ENCODE peak calls at places on chromosomes 6 and 20, in ten cellular contexts. F is left ventricle myocardium inferior, W is left lung, V is A673, D is tibial artery, P is body of pancreas, R is adrenal gland, E is PC-3, B is fibroblast of lung, A is breast epithelium. Y is an unnamed sample. For H3K4me1, the result is how much of the 10 kb centered on the place peaks cover.

GRCh38 chr20:3275966-3276365 is 37.0 kb upstream of the SLC4A11 start:
- DNase-seq in F (no peak), W (no peak), V (no peak), D (no peak), P (no peak), R (no peak), E (no peak), B (no peak), A (no peak), Y (no peak)

GRCh38 chr6:43942011-43942442 is 172.0 kb downstream of the VEGFA start:
- DNase-seq in F (no peak), W (no peak), V (peak), D (no peak), P (no peak), R (no peak), E (no peak), B (no peak), A (no peak), Y (no peak)

GRCh38 chr20:53652090-53652858 is 58.6 kb upstream of the ZNF217 start:
- DNase-seq in F (no peak), W (no peak), V (no peak), D (no peak), P (no peak), R (no peak), E (no peak), B (no peak), A (no peak), Y (no peak)

GRCh38 chr6:142301421-142302391 is at the start of gene ADGRG6:
- DNase-seq in F (peak), W (peak), V (peak), D (peak), P (peak), R (peak), E (peak), B (peak), A (no peak), Y (no peak)

GRCh38 chr6:69098910-69099309 is 463.8 kb downstream of the ADGRB3 start:
- DNase-seq in F (no peak), W (no peak), V (peak), D (no peak), P (no peak), R (no peak), E (no peak), B (no peak), A (no peak), Y (no peak)

GRCh38 chr6:158660331-158660730 is 10.5 kb downstream of the SYTL3 start:
- DNase-seq in F (no peak), W (no peak), V (no peak), D (no peak), P (peak), R (no peak), E (peak), B (no peak), A (no peak), Y (no peak)

GRCh38 chr6:10486215-10486614 is 34.9 kb upstream of the GCNT2 start:
- DNase-seq in F (no peak), W (no peak), V (no peak), D (no peak), P (no peak), R (no peak), E (no peak), B (no peak), A (no peak), Y (no peak)

GRCh38 chr6:68559716-68560115 is 75.4 kb upstream of the ADGRB3 start:
- DNase-seq in F (no peak), W (no peak), V (peak), D (no peak), P (no peak), R (no peak), E (peak), B (peak), A (no peak), Y (no peak)

GRCh38 chr6:95978230-95978629 is 37.5 kb upstream of the FUT9 start:
- DNase-seq in F (no peak), W (no peak), V (no peak), D (no peak), P (no peak), R (no peak), E (peak), B (no peak), A (no peak), Y (no peak)

GRCh38 chr6:105326838-105327745 is 75.8 kb downstream of the PREP start:
- DNase-seq in F (no peak), W (no peak), V (no peak), D (no peak), P (peak), R (peak), E (peak), B (peak), A (peak), Y (no peak)

GRCh38 chr6:28758046-28758817 is 165.6 kb downstream of the TRIM27 start:
- DNase-seq in F (no peak), W (no peak), V (peak), D (no peak), P (no peak), R (peak), E (peak), B (peak), A (no peak), Y (no peak)

GRCh38 chr6:54921891-54922290 is 75.3 kb downstream of the FAM83B start:
- DNase-seq in F (no peak), W (no peak), V (no peak), D (no peak), P (no peak), R (no peak), E (no peak), B (no peak), A (no peak), Y (no peak)
- H3K27ac ChIP-seq in F (no peak), W (no peak), V (no peak), D (no peak), P (no peak), R (no peak), E (no peak), B (no peak), A (no peak), Y (no peak)

DNA sequence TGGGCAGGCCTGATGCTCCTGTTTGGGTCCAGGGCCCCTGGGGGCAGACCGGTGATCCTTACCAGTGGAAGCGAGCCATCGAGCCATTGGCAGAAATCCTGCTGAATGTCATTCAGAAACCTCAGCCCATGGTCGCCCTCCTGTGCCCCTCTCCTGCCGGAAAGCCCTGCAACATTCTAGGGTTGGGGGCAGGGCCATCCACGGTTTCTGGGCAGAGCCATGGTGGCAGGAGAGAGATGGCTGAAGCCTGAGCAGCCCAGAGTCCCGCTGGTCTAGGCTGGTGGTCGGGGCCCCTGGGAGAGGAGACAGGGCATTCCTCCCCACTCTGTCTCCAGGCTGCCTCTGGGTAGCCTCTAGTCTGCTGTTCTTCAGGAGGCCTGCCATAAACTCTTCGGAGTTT is 19.6 kb upstream of the CHMP4B start:
- DNase-seq in F (no peak), W (no peak), V (no peak), D (no peak), P (no peak), R (no peak), E (no peak), B (no peak), A (no peak), Y (no peak)
- H3K4me1 ChIP-seq in F (half or more), W (under half), V (under half), D (under half), P (half or more), R (under half), E (half or more), B (under half), A (under half), Y (under half)

DNA sequence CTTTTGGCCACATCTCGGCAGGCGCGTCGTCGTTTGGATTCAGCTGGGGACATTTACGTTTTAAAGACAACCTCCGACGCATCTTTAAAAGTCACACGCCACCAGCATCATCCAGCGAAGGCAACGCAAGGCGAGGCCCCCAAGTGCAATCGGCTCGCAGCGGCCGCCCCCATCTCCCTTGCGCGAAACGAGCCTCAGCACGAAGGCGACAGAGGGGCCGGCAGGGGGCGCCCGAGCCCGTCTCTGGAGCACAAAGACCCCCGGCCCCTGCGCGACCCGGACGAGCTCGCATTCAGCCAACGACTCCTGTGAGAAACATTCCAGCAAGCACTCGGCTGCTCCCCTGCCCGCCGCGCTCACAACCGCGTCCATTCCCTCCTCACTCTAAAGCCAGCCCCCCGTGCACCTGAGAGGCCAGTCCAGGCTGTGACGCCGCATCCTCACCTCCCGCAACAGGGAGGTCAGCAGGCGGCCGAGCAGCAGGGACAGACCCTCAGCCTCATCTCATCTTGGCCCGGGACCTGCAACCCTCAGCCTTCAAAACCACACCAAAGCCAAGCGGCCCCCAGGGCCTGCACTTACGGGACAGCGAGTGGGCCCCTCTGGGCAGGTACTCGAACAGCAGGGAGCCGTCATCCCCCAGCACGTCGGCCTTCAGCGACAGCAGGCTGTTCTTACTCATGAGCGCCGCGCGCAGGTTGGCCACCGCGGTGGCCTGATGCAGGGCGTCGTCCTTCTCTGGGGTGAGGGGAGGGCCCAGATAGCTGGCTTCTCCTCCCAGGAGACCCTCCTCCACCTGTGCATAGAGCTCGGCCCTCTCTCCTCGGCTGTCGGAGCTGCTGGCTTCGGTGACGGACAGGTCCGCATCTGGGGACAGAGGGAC is 35.8 kb downstream of the SLC2A4RG start:
- DNase-seq in F (no peak), W (no peak), V (peak), D (no peak), P (no peak), R (no peak), E (no peak), B (peak), A (no peak), Y (no peak)
- TF ChIP-seq CTCF in F (peak), W (peak), V (peak), D (peak), P (peak), R (peak), E (peak), B (peak), A (peak), Y (peak)

GRCh38 chr6:11772109-11772830 is 6.3 kb downstream of the ADTRP start:
- DNase-seq in F (no peak), W (no peak), V (no peak), D (no peak), P (no peak), R (no peak), E (peak), B (peak), A (peak), Y (peak)
- H3K27ac ChIP-seq in F (no peak), W (no peak), V (no peak), D (peak), P (no peak), R (no peak), E (peak), B (peak), A (peak), Y (peak)

GRCh38 chr6:35485402-35485877 is 11.4 kb downstream of the TEAD3 start:
- DNase-seq in F (no peak), W (peak), V (no peak), D (no peak), P (no peak), R (no peak), E (peak), B (peak), A (peak), Y (no peak)
- H3K4me1 ChIP-seq in F (half or more), W (half or more), V (under half), D (half or more), P (under half), R (under half), E (under half), B (under half), A (under half), Y (under half)

DNA sequence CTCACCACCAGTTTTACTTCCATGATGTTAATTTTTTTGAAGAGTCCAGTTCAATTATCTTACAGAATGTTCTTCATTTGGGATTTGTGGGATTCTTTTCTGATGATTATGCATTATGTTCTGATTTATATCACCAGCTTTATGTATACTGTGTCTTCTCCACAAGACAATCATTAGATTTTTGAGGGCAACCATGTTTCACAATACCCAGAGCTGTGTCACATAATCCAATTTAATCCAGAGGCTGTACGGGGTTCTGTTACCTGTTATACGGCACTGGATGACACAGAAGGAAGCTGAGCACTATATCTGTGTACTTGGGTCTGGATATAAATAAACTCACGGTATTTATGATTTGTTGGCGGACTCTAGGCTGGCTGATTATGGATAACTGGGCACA is 41.6 kb upstream of the RPN2 start:
- DNase-seq in F (no peak), W (no peak), V (no peak), D (no peak), P (no peak), R (no peak), E (no peak), B (no peak), A (no peak), Y (no peak)
- TF ChIP-seq CTCF in F (no peak), W (no peak), V (no peak), D (no peak), P (no peak), R (no peak), E (no peak), B (no peak), A (no peak), Y (no peak)

GRCh38 chr6:1697688-1698351 is 88.1 kb downstream of the FOXC1 start:
- DNase-seq in F (no peak), W (no peak), V (no peak), D (no peak), P (no peak), R (no peak), E (no peak), B (no peak), A (no peak), Y (no peak)

GRCh38 chr6:1701668-1702353 is 92.1 kb downstream of the FOXC1 start:
- DNase-seq in F (no peak), W (no peak), V (peak), D (peak), P (no peak), R (no peak), E (peak), B (peak), A (no peak), Y (peak)

GRCh38 chr6:1698527-1698926 is 88.8 kb downstream of the FOXC1 start:
- DNase-seq in F (no peak), W (no peak), V (no peak), D (no peak), P (no peak), R (no peak), E (no peak), B (no peak), A (no peak), Y (no peak)

GRCh38 chr6:1702580-1703051 is 92.9 kb downstream of the FOXC1 start:
- DNase-seq in F (no peak), W (no peak), V (no peak), D (no peak), P (no peak), R (no peak), E (no peak), B (no peak), A (no peak), Y (no peak)

DNA sequence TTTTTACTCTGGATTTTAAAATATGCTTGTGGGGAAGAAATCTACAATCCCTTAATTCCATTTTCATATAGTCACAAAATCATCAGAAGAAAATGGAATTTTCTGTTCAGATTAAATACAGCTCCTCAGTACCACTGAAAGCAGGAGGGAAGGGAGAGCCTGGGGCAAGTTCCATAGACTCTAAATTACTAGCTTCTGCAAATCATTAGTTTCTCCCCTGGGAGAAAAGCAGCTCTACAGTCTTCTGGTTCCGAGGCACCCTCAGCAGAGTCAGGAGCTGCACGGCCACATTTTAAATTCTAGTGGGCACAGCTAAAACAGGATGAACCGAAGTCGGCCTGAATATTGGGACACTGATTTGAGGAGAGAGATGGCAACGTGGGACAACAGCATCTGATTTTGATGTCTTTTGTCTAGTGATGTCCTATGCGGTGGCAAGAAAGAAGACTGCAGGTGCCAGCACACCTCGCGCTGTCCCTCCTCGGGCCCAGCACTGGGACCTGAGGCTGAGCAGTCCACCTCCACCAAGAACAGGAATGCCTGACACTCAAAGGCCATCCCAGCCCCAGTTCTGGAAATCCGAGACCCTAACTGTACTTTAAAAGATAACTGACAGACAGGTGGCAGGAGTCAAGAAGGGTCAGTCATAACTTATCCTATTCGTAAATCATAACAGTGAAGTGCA is 90.7 kb downstream of the FOXC1 start:
- DNase-seq in F (no peak), W (no peak), V (no peak), D (no peak), P (no peak), R (no peak), E (no peak), B (no peak), A (no peak), Y (no peak)
- H3K27ac ChIP-seq in F (no peak), W (no peak), V (no peak), D (peak), P (no peak), R (no peak), E (no peak), B (no peak), A (no peak), Y (no peak)

Y was measured in right atrium auricular region.